ENCODE peak calls at places on chromosomes 6 and 20, in eight cellular contexts. W, X, V, C, D, E, A and T are unnamed samples.

GRCh38 chr6:158972241-158973233 is 27.5 kb downstream of the RSPH3 start:
- DNase-seq in A (peak), E (no peak), W (no peak), C (peak), X (no peak), V (no peak), D (no peak), T (peak)

GRCh38 chr6:136739501-136739900 is 52.8 kb downstream of the MAP3K5 start:
- DNase-seq in A (no peak), C (no peak), X (no peak), D (no peak), V (no peak), E (no peak), W (no peak), T (no peak)

GRCh38 chr20:8144282-8145245 is 12.5 kb downstream of the PLCB1 start:
- DNase-seq in W (no peak), A (peak), E (no peak), V (no peak), C (peak), D (no peak), X (no peak), T (no peak)

GRCh38 chr6:137820952-137821351 is 46.1 kb upstream of the TNFAIP3 start:
- DNase-seq in V (no peak), C (peak), W (no peak), A (no peak), X (no peak), E (no peak), D (no peak), T (no peak)

GRCh38 chr6:137680678-137681346 is 186.2 kb upstream of the TNFAIP3 start:
- DNase-seq in C (peak), E (no peak), W (no peak), V (no peak), A (peak), X (no peak), D (no peak), T (no peak)

GRCh38 chr20:48679603-48680002 is 148.2 kb downstream of the PREX1 start:
- DNase-seq in X (no peak), D (peak), V (no peak), A (peak), W (no peak), E (no peak), C (no peak), T (peak)

GRCh38 chr6:142735182-142735581 is 209.8 kb downstream of the HIVEP2 start:
- DNase-seq in X (no peak), A (no peak), E (no peak), W (no peak), D (no peak), V (no peak), C (peak), T (no peak)

GRCh38 chr6:89950879-89951391 is 56.7 kb downstream of the GJA10 start:
- DNase-seq in C (no peak), D (no peak), V (no peak), X (peak), A (peak), W (no peak), E (no peak), T (no peak)

GRCh38 chr20:2873747-2874041 is 413 bp downstream of the PTPRA start:
- DNase-seq in D (peak), E (peak), A (peak), W (peak), C (peak), V (peak), X (peak), T (no peak)

GRCh38 chr6:46491789-46492547 is 719 bp upstream of the RCAN2 start:
- DNase-seq in A (no peak), D (peak), E (peak), X (peak), C (peak), W (peak), V (peak), T (peak)

GRCh38 chr20:45212831-45213230 is 6.0 kb downstream of the SEMG1 start:
- DNase-seq in E (no peak), V (no peak), A (no peak), D (no peak), X (no peak), W (no peak), C (no peak), T (no peak)

GRCh38 chr6:9456241-9456658 is 958.6 kb downstream of the TFAP2A start:
- DNase-seq in W (no peak), A (no peak), C (no peak), V (no peak), E (no peak), X (no peak), D (no peak), T (no peak)

GRCh38 chr6:168060521-168060931 is 18.5 kb downstream of the FRMD1 start:
- DNase-seq in A (no peak), W (peak), D (no peak), E (peak), V (peak), C (peak), X (peak), T (peak)

GRCh38 chr20:2773812-2774211 is 26.6 kb downstream of the CPXM1 start:
- DNase-seq in V (no peak), E (no peak), A (no peak), W (no peak), C (no peak), D (no peak), X (no peak), T (no peak)

GRCh38 chr6:45326698-45327417 is 1.3 kb upstream of the RUNX2 start:
- DNase-seq in C (no peak), W (no peak), X (no peak), E (no peak), A (no peak), D (no peak), V (no peak), T (no peak)

GRCh38 chr6:120511712-120512111 is 822.6 kb downstream of the TBC1D32 start:
- DNase-seq in C (no peak), E (no peak), W (no peak), V (no peak), X (no peak), A (no peak), D (no peak), T (no peak)

GRCh38 chr6:165961236-165961751 is 206.4 kb downstream of the TBXT start:
- DNase-seq in D (no peak), C (no peak), W (no peak), E (no peak), X (no peak), V (no peak), A (no peak), T (no peak)

GRCh38 chr6:169838291-169839028 is 87.0 kb downstream of the ERMARD start:
- DNase-seq in A (peak), D (no peak), V (no peak), X (no peak), W (peak), C (no peak), E (no peak), T (no peak)

GRCh38 chr6:161168281-161168891 is 105.5 kb downstream of the AGPAT4 start:
- DNase-seq in X (no peak), V (peak), W (no peak), E (no peak), C (peak), D (no peak), A (no peak), T (no peak)

GRCh38 chr6:132830236-132830799 is 15.9 kb downstream of the RPS12 start:
- DNase-seq in V (no peak), D (no peak), X (no peak), A (peak), E (no peak), C (peak), W (no peak), T (peak)

GRCh38 chr6:141103246-141103645 is 1029.5 kb upstream of the GJE1 start:
- DNase-seq in V (no peak), W (no peak), X (no peak), D (no peak), A (no peak), E (no peak), C (peak), T (no peak)

GRCh38 chr6:89843070-89843469 is 13.4 kb downstream of the CASP8AP2 start:
- DNase-seq in A (no peak), D (no peak), C (peak), W (no peak), E (no peak), X (no peak), V (no peak), T (no peak)

GRCh38 chr6:163543311-163543710 is 128.8 kb downstream of the QKI start:
- DNase-seq in E (no peak), D (no peak), W (no peak), X (no peak), V (no peak), C (no peak), A (no peak), T (no peak)

GRCh38 chr6:11263185-11263817 is 30.8 kb upstream of the NEDD9 start:
- DNase-seq in W (peak), C (peak), D (no peak), X (peak), A (no peak), V (peak), E (peak), T (no peak)

GRCh38 chr6:105493776-105494175 is 90.9 kb upstream of the PREP start:
- DNase-seq in E (no peak), D (no peak), V (no peak), X (no peak), W (no peak), C (no peak), A (no peak), T (no peak)

GRCh38 chr6:53159558-53159957 is 10.9 kb upstream of the GCM1 start:
- DNase-seq in A (peak), W (no peak), V (no peak), D (no peak), E (no peak), C (peak), X (no peak), T (no peak)

GRCh38 chr20:3227511-3227910 is 11.5 kb downstream of the SLC4A11 start:
- DNase-seq in E (no peak), X (no peak), W (no peak), V (no peak), A (no peak), C (no peak), D (no peak), T (no peak)

GRCh38 chr6:3355358-3356055 is 96.8 kb downstream of the PSMG4 start:
- DNase-seq in E (peak), C (no peak), A (no peak), W (no peak), D (no peak), X (peak), V (peak), T (no peak)

GRCh38 chr6:43120938-43121913 is 45.1 kb downstream of the PTK7 start:
- DNase-seq in V (peak), E (peak), A (no peak), C (peak), W (no peak), D (no peak), X (peak), T (no peak)

GRCh38 chr6:53917464-53917842 is 122.6 kb downstream of the LRRC1 start:
- DNase-seq in W (no peak), X (no peak), E (no peak), D (no peak), A (no peak), V (no peak), C (no peak), T (no peak)

GRCh38 chr6:39193201-39193791 is 36.0 kb downstream of the KCNK5 start:
- DNase-seq in E (no peak), W (no peak), D (no peak), V (peak), X (no peak), A (no peak), C (no peak), T (no peak)

DNA sequence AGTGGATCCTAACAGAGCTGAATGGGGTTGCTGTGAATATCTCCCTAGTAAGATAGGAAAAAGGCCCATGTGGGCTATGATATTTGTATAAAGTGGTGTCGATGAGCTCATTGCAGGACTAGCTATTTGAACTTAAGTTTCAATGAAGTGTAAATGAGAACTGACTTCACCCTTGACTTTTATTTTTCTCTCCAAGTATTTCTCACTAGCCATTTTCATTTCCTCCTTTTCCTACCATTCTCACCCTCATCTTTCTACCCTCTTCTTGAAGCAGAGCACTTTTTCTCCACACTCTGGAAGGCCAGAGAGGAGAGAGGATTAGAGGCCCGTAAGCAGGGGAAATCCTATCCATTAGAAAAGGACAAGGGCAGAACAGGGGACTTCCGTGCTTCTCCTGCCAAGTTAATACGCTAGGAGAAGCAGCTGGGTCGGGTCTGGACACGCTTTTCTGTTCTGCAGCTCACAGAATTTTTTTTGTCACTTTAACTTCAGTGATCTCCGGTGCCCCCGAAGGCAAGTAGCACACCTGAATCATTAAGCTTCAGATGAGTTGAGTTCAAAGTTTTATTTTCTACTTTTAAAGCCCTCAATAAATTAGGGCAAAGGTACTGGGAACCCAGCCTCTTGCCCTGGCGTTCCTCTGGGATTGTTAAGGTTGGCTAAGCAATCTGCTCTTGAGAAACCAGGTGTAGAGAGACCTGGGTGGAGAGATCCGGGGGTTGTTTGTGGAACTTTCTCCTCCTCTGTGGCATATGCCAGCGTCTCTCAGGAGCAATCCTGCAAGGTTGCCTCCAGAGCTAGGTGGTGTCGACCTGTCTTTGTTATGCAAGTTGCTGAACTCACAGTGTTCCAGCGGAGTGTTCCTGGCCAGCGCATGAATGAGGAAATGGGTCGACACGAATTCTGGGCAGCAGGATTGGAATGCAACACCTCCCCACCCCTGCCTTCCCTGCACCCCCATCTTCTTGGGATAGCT is 56.2 kb upstream of the ARID1B start:
- DNase-seq in V (no peak), D (no peak), E (peak), X (peak), A (peak), W (peak), C (peak), T (no peak)
- TF ChIP-seq POLR2A in V (no peak), D (no peak), E (peak), X (no peak), A (no peak), W (no peak), C (no peak), T (no peak)

GRCh38 chr20:59940129-59940955 is at the start of the genes FAM217B and PPP1R3D:
- DNase-seq in W (peak), D (peak), V (peak), X (peak), A (peak), C (peak), E (peak), T (peak)
- TF ChIP-seq POLR2A in W (no peak), D (peak), V (peak), X (peak), A (peak), C (peak), E (peak), T (peak)

DNA sequence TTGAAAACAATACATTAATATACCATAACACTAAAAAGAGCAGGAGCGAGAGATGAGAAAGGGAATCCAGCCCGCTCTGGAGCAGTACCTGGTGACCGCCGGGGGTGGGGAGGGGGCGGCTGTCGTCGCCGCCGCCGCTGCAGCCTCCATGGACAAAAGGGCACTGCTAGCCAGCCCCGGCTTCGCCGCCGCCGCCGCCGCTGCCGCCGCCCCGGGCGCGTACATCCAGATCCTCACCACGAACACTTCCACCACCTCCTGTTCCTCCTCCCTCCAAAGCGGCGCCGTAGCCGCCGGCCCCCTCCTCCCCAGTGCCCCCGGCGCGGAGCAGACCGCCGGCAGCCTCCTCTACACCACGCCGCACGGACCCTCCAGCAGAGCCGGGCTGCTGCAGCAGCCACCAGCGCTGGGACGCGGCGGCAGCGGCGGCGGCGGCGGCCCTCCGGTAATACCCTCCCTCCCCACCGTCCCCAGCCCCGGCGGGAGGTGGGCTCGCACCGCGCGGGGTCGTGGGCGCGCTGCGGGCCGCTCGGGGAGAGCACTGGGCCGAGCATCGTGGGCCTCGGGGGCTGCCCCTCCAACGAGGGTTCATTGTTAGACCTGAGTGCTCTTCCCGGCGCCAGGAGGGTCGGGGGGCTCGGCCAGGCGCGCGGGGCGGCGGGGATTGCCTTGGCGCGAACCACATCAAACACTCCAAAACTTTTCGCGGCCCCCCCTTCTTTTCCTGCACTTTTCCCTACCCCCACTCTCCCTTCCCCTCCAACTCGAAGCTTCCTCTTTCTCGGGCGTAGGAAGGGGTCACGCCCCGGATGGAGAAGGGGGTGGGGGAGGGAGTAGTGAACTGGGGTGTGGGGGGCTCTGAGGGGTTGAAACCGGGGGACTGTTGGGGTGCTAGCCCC is 751 bp downstream of the E2F3 start:
- DNase-seq in V (peak), C (no peak), A (peak), D (peak), X (peak), E (peak), W (peak), T (peak)
- TF ChIP-seq POLR2A in V (no peak), C (no peak), A (no peak), D (peak), X (no peak), E (no peak), W (no peak), T (no peak)

GRCh38 chr20:21303061-21303871 is at the start of gene XRN2:
- DNase-seq in C (peak), A (peak), V (peak), E (peak), W (peak), D (peak), X (peak), T (peak)
- TF ChIP-seq POLR2A in C (peak), A (peak), V (peak), E (peak), W (no peak), D (peak), X (peak), T (peak)